ENCODE peak calls at places on chromosomes 16 and 17, in ten cellular contexts. A, Z, Q, G, Y, U, N, L, J and W are unnamed samples.

GRCh38 chr16:74862743-74863244 is 88.2 kb upstream of the FA2H start:
- DNase-seq in A (peak), Z (peak), Q (no peak), G (peak), Y (peak), U (no peak), N (no peak), L (no peak), J (no peak), W (no peak)

GRCh38 chr17:28327031-28327607 is 8.1 kb downstream of the TMEM97 start:
- DNase-seq in A (no peak), Z (no peak), Q (no peak), G (no peak), Y (no peak), U (no peak), N (no peak), L (no peak), J (no peak), W (no peak)

GRCh38 chr16:48054881-48055601 is 100.8 kb downstream of the ABCC12 start:
- DNase-seq in A (peak), Z (peak), Q (no peak), G (peak), Y (peak), U (no peak), N (no peak), L (no peak), J (peak), W (no peak)

GRCh38 chr16:3668626-3669025 is 14.1 kb downstream of the DNASE1 start:
- DNase-seq in A (no peak), Z (no peak), Q (no peak), G (no peak), Y (no peak), U (no peak), N (no peak), L (no peak), J (peak), W (no peak)

GRCh38 chr16:61366006-61366405 is 670.2 kb downstream of the CDH8 start:
- DNase-seq in A (no peak), Z (no peak), Q (no peak), G (no peak), Y (no peak), U (no peak), N (no peak), L (no peak), J (no peak), W (no peak)

GRCh38 chr17:30950669-30951399 is 20.0 kb upstream of the RNF135 start:
- DNase-seq in A (peak), Z (peak), Q (peak), G (peak), Y (no peak), U (no peak), N (peak), L (no peak), J (peak), W (peak)

GRCh38 chr17:57206928-57207327 is 49.4 kb upstream of the MSI2 start:
- DNase-seq in A (no peak), Z (no peak), Q (no peak), G (no peak), Y (no peak), U (no peak), N (no peak), L (no peak), J (no peak), W (no peak)

GRCh38 chr17:21031756-21032396 is 10.9 kb downstream of the USP22 start:
- DNase-seq in A (no peak), Z (no peak), Q (no peak), G (no peak), Y (no peak), U (no peak), N (no peak), L (no peak), J (no peak), W (no peak)

GRCh38 chr17:70913086-70913485 is 743.8 kb downstream of the KCNJ2 start:
- DNase-seq in A (peak), Z (no peak), Q (no peak), G (peak), Y (no peak), U (peak), N (no peak), L (no peak), J (no peak), W (no peak)

GRCh38 chr16:75266738-75267630 is 15.6 kb upstream of the BCAR1 start:
- DNase-seq in A (no peak), Z (no peak), Q (no peak), G (no peak), Y (no peak), U (no peak), N (no peak), L (no peak), J (no peak), W (no peak)

GRCh38 chr17:50141750-50142119 is 8.7 kb downstream of the PPP1R9B start:
- DNase-seq in A (no peak), Z (no peak), Q (no peak), G (no peak), Y (no peak), U (no peak), N (no peak), L (no peak), J (no peak), W (no peak)

GRCh38 chr16:73066321-73066926 is 18.5 kb upstream of the ZFHX3 start:
- DNase-seq in A (no peak), Z (no peak), Q (no peak), G (no peak), Y (no peak), U (no peak), N (no peak), L (no peak), J (no peak), W (no peak)

GRCh38 chr17:48333034-48333491 is 97.0 kb downstream of the SKAP1 start:
- DNase-seq in A (peak), Z (no peak), Q (no peak), G (peak), Y (peak), U (no peak), N (no peak), L (no peak), J (no peak), W (no peak)

GRCh38 chr17:63445571-63446217 is 412 bp downstream of the CYB561 start:
- DNase-seq in A (peak), Z (no peak), Q (no peak), G (no peak), Y (no peak), U (no peak), N (no peak), L (peak), J (peak), W (no peak)

GRCh38 chr16:47254771-47255170 is 111.0 kb upstream of the NETO2 start:
- DNase-seq in A (no peak), Z (no peak), Q (no peak), G (no peak), Y (no peak), U (no peak), N (no peak), L (no peak), J (no peak), W (no peak)

GRCh38 chr16:75114179-75114945 is 2.2 kb downstream of the LDHD start:
- DNase-seq in A (no peak), Z (no peak), Q (no peak), G (no peak), Y (no peak), U (no peak), N (no peak), L (no peak), J (no peak), W (no peak)

GRCh38 chr17:41910701-41911391 is 7.9 kb downstream of the ACLY start:
- DNase-seq in A (peak), Z (peak), Q (no peak), G (peak), Y (no peak), U (peak), N (no peak), L (no peak), J (no peak), W (no peak)

GRCh38 chr16:10447289-10447688 is 61.4 kb downstream of the ATF7IP2 start:
- DNase-seq in A (no peak), Z (no peak), Q (no peak), G (no peak), Y (no peak), U (no peak), N (no peak), L (no peak), J (no peak), W (no peak)

GRCh38 chr17:61451538-61452300 is 503 bp upstream of the TBX4 start:
- DNase-seq in A (peak), Z (no peak), Q (no peak), G (no peak), Y (no peak), U (no peak), N (no peak), L (no peak), J (no peak), W (no peak)

GRCh38 chr17:74807925-74808324 is 31.8 kb upstream of the NAT9 start:
- DNase-seq in A (peak), Z (no peak), Q (no peak), G (no peak), Y (no peak), U (no peak), N (no peak), L (no peak), J (no peak), W (no peak)

GRCh38 chr17:17196776-17197175 is 9.4 kb downstream of the PLD6 start:
- DNase-seq in A (no peak), Z (no peak), Q (no peak), G (no peak), Y (no peak), U (no peak), N (no peak), L (no peak), J (no peak), W (no peak)

GRCh38 chr17:47275245-47275984 is 21.8 kb downstream of the ITGB3 start:
- DNase-seq in A (peak), Z (peak), Q (peak), G (peak), Y (no peak), U (peak), N (peak), L (no peak), J (peak), W (no peak)

GRCh38 chr16:72934661-72935403 is 113.1 kb downstream of the ZFHX3 start:
- DNase-seq in A (peak), Z (no peak), Q (no peak), G (no peak), Y (no peak), U (no peak), N (no peak), L (no peak), J (no peak), W (no peak)

GRCh38 chr17:17416400-17417360 is 60.1 kb upstream of the MED9 start:
- DNase-seq in A (peak), Z (peak), Q (peak), G (peak), Y (no peak), U (peak), N (no peak), L (no peak), J (peak), W (no peak)

GRCh38 chr17:58691701-58692238 is at the start of gene TEX14:
- DNase-seq in A (peak), Z (no peak), Q (peak), G (no peak), Y (no peak), U (no peak), N (no peak), L (no peak), J (no peak), W (no peak)

GRCh38 chr17:17494499-17495447 is 1.4 kb downstream of the RASD1 start:
- DNase-seq in A (peak), Z (peak), Q (peak), G (peak), Y (no peak), U (no peak), N (no peak), L (no peak), J (peak), W (no peak)

GRCh38 chr17:7215136-7215638 is 4.4 kb downstream of the DLG4 start:
- DNase-seq in A (no peak), Z (no peak), Q (no peak), G (no peak), Y (no peak), U (no peak), N (no peak), L (no peak), J (no peak), W (no peak)

GRCh38 chr16:28981517-28981916 is 3.3 kb upstream of the LAT start:
- DNase-seq in A (peak), Z (no peak), Q (no peak), G (peak), Y (peak), U (no peak), N (no peak), L (no peak), J (no peak), W (no peak)

GRCh38 chr16:11320170-11320569 is 25.1 kb upstream of the RMI2 start:
- DNase-seq in A (no peak), Z (no peak), Q (no peak), G (no peak), Y (no peak), U (no peak), N (no peak), L (no peak), J (no peak), W (no peak)

GRCh38 chr17:828761-829160 is 46.6 kb downstream of the MRM3 start:
- DNase-seq in A (no peak), Z (no peak), Q (no peak), G (no peak), Y (no peak), U (no peak), N (no peak), L (no peak), J (no peak), W (no peak)

GRCh38 chr17:14474591-14474990 is 173.7 kb downstream of the HS3ST3B1 start:
- DNase-seq in A (no peak), Z (no peak), Q (no peak), G (no peak), Y (no peak), U (no peak), N (no peak), L (no peak), J (no peak), W (no peak)

GRCh38 chr16:75854117-75854516 is 127.8 kb upstream of the CPHXL start:
- DNase-seq in A (no peak), Z (no peak), Q (no peak), G (no peak), Y (no peak), U (no peak), N (no peak), L (no peak), J (no peak), W (no peak)

GRCh38 chr16:50547944-50548658 is at the start of gene NKD1:
- DNase-seq in A (peak), Z (peak), Q (peak), G (peak), Y (peak), U (no peak), N (no peak), L (peak), J (peak), W (no peak)

GRCh38 chr17:81393684-81394376 is 1.4 kb upstream of the BAHCC1 start:
- DNase-seq in A (peak), Z (peak), Q (peak), G (peak), Y (peak), U (peak), N (peak), L (no peak), J (peak), W (peak)
- TF ChIP-seq CTCF in A (no peak), Z (no peak), Q (no peak), G (no peak), Y (no peak), U (no peak), N (no peak), L (no peak), J (no peak), W (no peak)

GRCh38 chr17:78774956-78775571 is 7.0 kb downstream of the CYTH1 start:
- DNase-seq in A (no peak), Z (no peak), Q (no peak), G (no peak), Y (peak), U (no peak), N (no peak), L (peak), J (no peak), W (peak)
- TF ChIP-seq CTCF in A (no peak), Z (no peak), Q (no peak), G (no peak), Y (no peak), U (no peak), N (no peak), L (no peak), J (no peak), W (no peak)

DNA sequence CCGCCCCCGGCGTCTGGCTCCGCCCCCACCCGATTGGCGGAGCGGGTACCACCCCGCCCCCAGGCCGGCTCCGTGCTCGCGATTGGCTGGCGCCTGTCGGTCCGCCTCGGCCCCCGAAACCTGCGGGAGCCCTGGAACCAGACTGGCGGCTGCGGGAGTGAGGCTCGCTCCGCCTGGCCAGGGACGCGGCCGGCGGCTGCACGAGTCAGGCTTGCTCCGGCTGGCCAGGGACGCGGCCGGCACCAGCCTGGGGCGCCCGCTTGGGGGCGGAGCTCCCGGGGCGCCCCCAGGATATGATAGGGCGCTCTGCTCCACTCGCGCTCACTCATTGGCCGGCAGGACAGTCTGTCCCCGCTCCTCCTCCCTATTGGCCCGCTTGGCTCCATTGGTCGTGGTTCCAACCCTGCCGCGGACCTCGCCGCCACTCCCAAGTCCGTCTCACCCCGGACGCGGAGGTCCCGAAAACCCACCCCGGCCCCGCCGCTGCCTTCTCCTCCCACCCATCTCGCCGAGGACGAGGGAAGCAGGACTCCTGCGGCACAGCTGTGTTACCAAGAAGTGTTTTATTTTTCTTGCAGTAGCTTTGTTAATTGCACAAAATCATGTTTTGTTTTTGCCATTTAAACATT is 340 bp upstream of the ROGDI start:
- DNase-seq in A (peak), Z (peak), Q (peak), G (peak), Y (peak), U (peak), N (peak), L (peak), J (peak), W (peak)
- TF ChIP-seq CTCF in A (no peak), Z (peak), Q (peak), G (no peak), Y (no peak), U (no peak), N (no peak), L (no peak), J (peak), W (no peak)

GRCh38 chr17:11813278-11813677 is 184.0 kb downstream of the ZNF18 start:
- DNase-seq in A (no peak), Z (no peak), Q (no peak), G (no peak), Y (no peak), U (no peak), N (no peak), L (no peak), J (no peak), W (no peak)

GRCh38 chr17:11816409-11816808 is 180.9 kb downstream of the ZNF18 start:
- DNase-seq in A (no peak), Z (no peak), Q (no peak), G (no peak), Y (no peak), U (no peak), N (no peak), L (no peak), J (no peak), W (no peak)

DNA sequence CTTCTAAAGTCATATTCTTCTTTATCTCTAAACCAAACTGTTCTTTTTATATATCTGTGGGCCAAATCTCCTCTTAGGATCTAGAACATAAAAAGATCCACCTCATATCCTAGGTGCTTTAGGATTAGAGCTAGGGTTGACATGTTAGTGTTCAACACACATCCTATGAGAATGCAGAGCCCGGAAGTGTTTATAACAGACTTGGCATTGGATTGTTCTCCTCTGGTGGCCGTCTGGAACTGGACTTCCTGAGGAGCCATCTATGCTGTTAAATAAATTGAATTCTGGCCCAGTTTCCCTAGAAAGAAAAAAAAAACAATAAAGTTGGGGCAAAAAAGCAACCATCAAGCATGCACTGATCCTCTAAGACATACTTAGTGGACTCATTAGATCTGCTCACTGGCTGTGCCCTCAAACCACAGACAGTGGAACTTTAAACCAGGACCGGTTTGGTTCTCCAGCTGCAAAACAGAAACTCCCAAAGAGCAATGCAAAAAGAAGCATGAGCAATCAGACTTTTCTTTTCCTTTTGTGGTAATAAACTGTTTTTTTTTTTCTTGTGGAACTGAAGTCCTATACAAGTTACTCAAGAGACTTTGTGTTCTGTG is 182.5 kb downstream of the ZNF18 start:
- DNase-seq in A (no peak), Z (no peak), Q (no peak), G (no peak), Y (no peak), U (no peak), N (no peak), L (no peak), J (no peak), W (no peak)
- TF ChIP-seq CTCF in A (no peak), Z (no peak), Q (no peak), G (no peak), Y (no peak), U (no peak), N (no peak), L (no peak), J (no peak), W (no peak)

GRCh38 chr16:19980866-19981265 is 92.8 kb downstream of the GPR139 start:
- DNase-seq in A (no peak), Z (no peak), Q (no peak), G (peak), Y (no peak), U (no peak), N (no peak), L (no peak), J (no peak), W (no peak)
- TF ChIP-seq CTCF in A (peak), Z (peak), Q (no peak), G (peak), Y (no peak), U (peak), N (no peak), L (no peak), J (peak), W (no peak)